ENCODE peak calls at places on chromosomes 11 and 22, in ten cellular contexts. I, A, F, X, R, Q, S, U, J and V are unnamed samples.
A peak's percentile ranks its signal among the peaks of the same experiment; 100 is the strongest.

GRCh38 chr22:45629469-45630089 is 42.1 kb upstream of the ATXN10 start:
- DNase-seq in S (no peak), A (no peak), Q (no peak), I (no peak), X (no peak), F (no peak), J (no peak), U (peak; percentile 26), R (no peak), V (no peak)

GRCh38 chr11:78802058-78802633 is 227.5 kb upstream of the NARS2 start:
- DNase-seq in X (peak; percentile 50), R (no peak), Q (no peak), U (no peak), J (no peak), S (no peak), F (peak; percentile 55), I (no peak), A (peak; percentile 49), V (no peak)

GRCh38 chr22:35525687-35526332 is 14.8 kb upstream of the RASD2 start:
- DNase-seq in A (no peak), S (no peak), J (no peak), Q (no peak), X (no peak), I (no peak), U (no peak), F (no peak), R (no peak), V (no peak)

GRCh38 chr11:35702126-35702525 is 39.6 kb downstream of the TRIM44 start:
- DNase-seq in R (no peak), A (no peak), J (no peak), I (no peak), Q (no peak), S (no peak), F (no peak), X (no peak), U (no peak), V (no peak)

GRCh38 chr22:46052331-46052771 is 75.4 kb upstream of the WNT7B start:
- DNase-seq in S (no peak), F (no peak), R (no peak), J (no peak), X (peak; percentile 49), Q (no peak), A (peak; percentile 26), U (no peak), I (no peak), V (no peak)

GRCh38 chr22:32804036-32804435 is 2.5 kb downstream of the TIMP3 start:
- DNase-seq in S (peak; percentile 79), U (no peak), I (no peak), A (no peak), Q (no peak), F (peak; percentile 81), J (no peak), R (no peak), X (peak; percentile 55), V (no peak)

GRCh38 chr22:23763579-23764331 is 965 bp downstream of the C22orf15 start:
- DNase-seq in U (peak; percentile 72), X (no peak), J (no peak), R (no peak), S (no peak), I (no peak), F (peak; percentile 68), A (no peak), Q (no peak), V (no peak)

GRCh38 chr22:46935506-46936377 is 173.3 kb downstream of the TBC1D22A start:
- DNase-seq in I (no peak), A (no peak), R (no peak), U (no peak), Q (no peak), F (no peak), X (no peak), S (no peak), J (no peak), V (no peak)

GRCh38 chr22:30420401-30421178 is 5.0 kb upstream of the MTFP1 start:
- DNase-seq in U (no peak), F (peak; percentile 82), X (peak; percentile 88), Q (no peak), A (no peak), S (peak; percentile 65), R (no peak), J (no peak), I (peak; percentile 65), V (no peak)

GRCh38 chr22:30575859-30576258 is 1.4 kb upstream of the GAL3ST1 start:
- DNase-seq in I (no peak), R (no peak), X (no peak), A (peak; percentile 88), S (no peak), J (no peak), U (no peak), F (no peak), Q (no peak), V (no peak)

GRCh38 chr22:23216331-23217170 is 36.2 kb downstream of the BCR start:
- DNase-seq in J (no peak), X (peak; percentile 15), S (no peak), R (no peak), Q (no peak), I (no peak), F (no peak), A (no peak), U (peak; percentile 78), V (no peak)

GRCh38 chr11:46252373-46252914 is 25.0 kb upstream of the CREB3L1 start:
- DNase-seq in S (no peak), X (no peak), U (no peak), A (peak; percentile 67), R (no peak), J (no peak), I (no peak), F (no peak), Q (no peak), V (no peak)

GRCh38 chr11:123052884-123053721 is 8.8 kb downstream of the HSPA8 start:
- DNase-seq in R (no peak), S (no peak), A (no peak), Q (no peak), I (no peak), U (peak; percentile 38), J (no peak), F (no peak), X (no peak), V (no peak)

GRCh38 chr11:8028766-8029165 is 41.6 kb downstream of the EIF3F start:
- DNase-seq in U (no peak), I (no peak), F (no peak), S (no peak), A (no peak), J (no peak), R (no peak), Q (no peak), X (no peak), V (no peak)

GRCh38 chr22:45235101-45235777 is 5.5 kb downstream of the KIAA0930 start:
- DNase-seq in R (no peak), I (no peak), F (no peak), X (no peak), U (peak; percentile 56), S (no peak), A (peak; percentile 56), J (no peak), Q (no peak), V (no peak)

GRCh38 chr22:43289976-43290663 is 53.1 kb downstream of the SCUBE1 start:
- DNase-seq in X (peak; percentile 60), S (peak; percentile 52), R (no peak), A (no peak), I (no peak), U (no peak), F (no peak), Q (no peak), J (no peak), V (no peak)

GRCh38 chr11:77512092-77512491 is 38.2 kb upstream of the PAK1 start:
- DNase-seq in X (no peak), U (no peak), R (no peak), S (no peak), J (no peak), F (no peak), Q (no peak), I (no peak), A (no peak), V (no peak)

GRCh38 chr11:18366286-18366685 is 28.1 kb upstream of the LDHA start:
- DNase-seq in F (no peak), U (no peak), A (no peak), S (no peak), I (no peak), X (no peak), R (no peak), J (no peak), Q (no peak), V (no peak)

GRCh38 chr11:18192988-18193387 is 20.4 kb downstream of the MRGPRX4 start:
- DNase-seq in R (no peak), A (no peak), J (no peak), S (no peak), Q (no peak), I (no peak), F (no peak), X (no peak), U (no peak), V (no peak)

GRCh38 chr11:808427-809286 is 1.1 kb upstream of the RPLP2 start:
- DNase-seq in R (no peak), I (no peak), U (peak; percentile 58), A (no peak), Q (peak; percentile 50), S (peak; percentile 90), J (no peak), X (peak; percentile 83), F (peak; percentile 84), V (no peak)

GRCh38 chr11:60910281-60910687 is 3.7 kb upstream of the TMEM109 start:
- DNase-seq in Q (no peak), I (no peak), A (peak; percentile 27), J (no peak), F (no peak), R (no peak), U (no peak), S (no peak), X (no peak), V (no peak)

GRCh38 chr22:32720924-32721323 is 80.6 kb upstream of the TIMP3 start:
- DNase-seq in A (no peak), R (no peak), X (peak; percentile 50), I (no peak), J (no peak), U (no peak), Q (no peak), F (peak; percentile 54), S (no peak), V (no peak)

GRCh38 chr22:32815943-32816342 is 14.4 kb downstream of the TIMP3 start:
- DNase-seq in A (no peak), X (no peak), I (no peak), Q (no peak), U (no peak), J (no peak), F (no peak), S (no peak), R (no peak), V (no peak)

GRCh38 chr11:59550842-59551650 is 39.7 kb downstream of the OR4D9 start:
- DNase-seq in I (peak; percentile 78), U (peak; percentile 92), R (peak; percentile 81), F (peak; percentile 47), Q (peak; percentile 87), S (peak; percentile 39), A (peak; percentile 76), X (peak; percentile 94), J (peak; percentile 64), V (peak; percentile 84)

GRCh38 chr11:68741536-68741935 is 9.8 kb downstream of the TESMIN start:
- DNase-seq in U (no peak), S (no peak), X (no peak), F (no peak), Q (no peak), J (no peak), A (no peak), R (no peak), I (no peak), V (no peak)

GRCh38 chr11:73171762-73172161 is 29.6 kb upstream of the FCHSD2 start:
- DNase-seq in Q (no peak), U (no peak), A (no peak), X (peak; percentile 46), I (no peak), S (no peak), R (no peak), J (no peak), F (no peak), V (no peak)

GRCh38 chr11:118198370-118198769 is 21.9 kb upstream of the SCN2B start:
- DNase-seq in A (peak; percentile 83), Q (peak; percentile 40), S (peak; percentile 77), F (peak; percentile 87), X (peak; percentile 54), U (peak; percentile 93), R (peak; percentile 68), J (peak; percentile 17), I (peak; percentile 23), V (no peak)

GRCh38 chr11:74307409-74307808 is 4.0 kb downstream of the P4HA3 start:
- DNase-seq in F (no peak), J (no peak), A (no peak), X (peak; percentile 68), U (no peak), R (no peak), S (no peak), I (no peak), Q (no peak), V (no peak)